ENCODE peak calls at places on chromosome 13, in ten cellular contexts. L is activated T-helper 2 cell treated with anti-CD3 and anti-CD28 coated beads, Interferon-gamma antibody, Interleukin-2, Interleukin-4, amounts not matched to agents 10 μg/mL and 5 μg/mL and 100 μg/mL, durations not matched to agents 14 hours and 24 hours and 36 hours; Q is mucosa of gallbladder; R is keratinocyte; E is C1 segment of cervical spinal cord; D is T-helper 1 cell; B is stimulated activated CD4-positive, alpha-beta T cell treated with anti-CD3 and anti-CD28 coated beads, Interleukin-4, amount 100 ng/mL, for 48 hours; H is HT1080; S is HuH-7; Z is tibial artery. I is an unnamed sample.

GRCh38 chr13:81762449-81762848 is 1421.5 kb upstream of the SPRY2 start:
- DNase-seq in H (no peak), Q (no peak), S (no peak), L (no peak), R (no peak), D (no peak), B (no peak), Z (no peak), E (no peak), I (no peak)

GRCh38 chr13:99967884-99968520 is 3.6 kb downstream of the ZIC5 start:
- DNase-seq in R (no peak), Q (no peak), D (no peak), L (no peak), E (no peak), H (no peak), B (no peak), S (no peak), Z (no peak), I (no peak)

GRCh38 chr13:71874490-71874889 is 7.5 kb upstream of the DACH1 start:
- DNase-seq in R (no peak), S (no peak), D (no peak), Q (no peak), L (no peak), E (no peak), B (no peak), H (no peak), Z (no peak), I (no peak)

GRCh38 chr13:114142137-114142550 is 9.7 kb upstream of the RASA3 start:
- DNase-seq in Z (no peak), S (no peak), B (no peak), E (no peak), R (no peak), H (no peak), L (no peak), Q (no peak), D (no peak), I (no peak)

GRCh38 chr13:28100149-28101121 is at the start of gene FLT3:
- DNase-seq in B (peak), E (no peak), R (no peak), D (no peak), L (peak), H (peak), S (no peak), Z (no peak), Q (no peak), I (peak)

GRCh38 chr13:42388326-42388725 is 116.4 kb downstream of the AKAP11 start:
- DNase-seq in Z (no peak), B (no peak), H (no peak), S (no peak), R (no peak), Q (no peak), L (no peak), E (no peak), D (no peak), I (no peak)

GRCh38 chr13:30864352-30865130 is 41.5 kb upstream of the MEDAG start:
- DNase-seq in B (no peak), S (no peak), Z (no peak), H (peak), D (no peak), R (no peak), Q (no peak), E (no peak), L (no peak), I (no peak)

GRCh38 chr13:66558511-66558910 is 671.6 kb downstream of the PCDH9 start:
- DNase-seq in S (no peak), L (no peak), D (no peak), B (no peak), Q (no peak), E (no peak), Z (no peak), R (no peak), H (no peak), I (no peak)

GRCh38 chr13:108877300-108877699 is 247.9 kb downstream of the MYO16 start:
- DNase-seq in S (no peak), Q (no peak), D (no peak), B (no peak), L (no peak), H (peak), E (no peak), Z (no peak), R (no peak), I (no peak)

GRCh38 chr13:42991892-42992584 is at the start of gene EPSTI1:
- DNase-seq in Q (peak), Z (peak), L (peak), R (no peak), E (no peak), S (peak), H (no peak), D (peak), B (peak), I (peak)

GRCh38 chr13:41562083-41562482 is 104.7 kb downstream of the RGCC start:
- DNase-seq in R (no peak), D (no peak), L (no peak), H (peak), E (no peak), Z (no peak), B (no peak), S (no peak), Q (peak), I (no peak)

GRCh38 chr13:113647351-113648217 is 10.4 kb downstream of the ATP4B start:
- DNase-seq in S (no peak), Z (peak), H (peak), Q (peak), L (no peak), B (no peak), R (no peak), D (no peak), E (peak), I (peak)

GRCh38 chr13:43937839-43938238 is 58.1 kb downstream of the LACC1 start:
- DNase-seq in S (no peak), R (no peak), B (no peak), L (no peak), D (no peak), Q (no peak), Z (no peak), E (no peak), H (no peak), I (no peak)

GRCh38 chr13:80630685-80631121 is 289.8 kb upstream of the SPRY2 start:
- DNase-seq in B (no peak), S (no peak), Q (no peak), D (no peak), Z (peak), R (no peak), L (no peak), H (peak), E (no peak), I (no peak)

GRCh38 chr13:24135674-24136300 is 24.7 kb upstream of the SPATA13 start:
- DNase-seq in H (peak), Z (no peak), D (no peak), S (no peak), L (no peak), E (no peak), B (no peak), R (no peak), Q (no peak), I (no peak)

GRCh38 chr13:110499621-110500281 is 61.8 kb downstream of the RAB20 start:
- DNase-seq in L (no peak), D (no peak), R (no peak), B (no peak), Z (no peak), Q (no peak), S (no peak), H (peak), E (no peak), I (no peak)

GRCh38 chr13:27405521-27406134 is 18.8 kb upstream of the GTF3A start:
- DNase-seq in H (no peak), Q (no peak), B (no peak), E (no peak), L (no peak), D (no peak), Z (no peak), S (no peak), R (no peak), I (no peak)

GRCh38 chr13:23323946-23324709 is 109.4 kb downstream of the SACS start:
- DNase-seq in H (no peak), Z (no peak), R (no peak), B (no peak), E (no peak), L (no peak), D (no peak), S (no peak), Q (no peak), I (no peak)

I was measured in Calu3.